ENCODE peak calls at places on chromosomes 12 and 14, in six cellular contexts. D is activated naive CD4-positive, alpha-beta T cell treated with anti-CD3 and anti-CD28 coated beads for 36 hours; T is stimulated activated CD8-positive, alpha-beta memory T cell treated with anti-CD3 and anti-CD28 coated beads, Interleukin-2, amount 100 ng/mL, for 48 hours; A is NCI-H1092 treated with DMSO at 0.1 percent for 48 hours; M is K562; U is amniotic stem cell. J is an unnamed sample.

GRCh38 chr12:96220902-96221301 is 26.7 kb downstream of the ELK3 start:
- DNase-seq in T (no peak), A (no peak), D (no peak), M (no peak), U (no peak), J (no peak)

GRCh38 chr14:54981698-54982097 is 45.2 kb downstream of the WDHD1 start:
- DNase-seq in D (no peak), A (no peak), U (peak), M (no peak), T (no peak), J (peak)

GRCh38 chr14:25134184-25134583 is 84.2 kb upstream of the STXBP6 start:
- DNase-seq in D (no peak), T (no peak), M (no peak), A (no peak), U (no peak), J (no peak)

GRCh38 chr12:307406-307805 is 44.8 kb upstream of the SLC6A13 start:
- DNase-seq in U (no peak), M (no peak), T (no peak), D (no peak), A (no peak), J (no peak)

GRCh38 chr12:105409881-105410471 is 79.5 kb downstream of the C12orf75 start:
- DNase-seq in M (no peak), A (peak), D (no peak), T (no peak), U (no peak), J (no peak)

GRCh38 chr14:104871656-104872468 is 6.8 kb downstream of the CEP170B start:
- DNase-seq in T (no peak), A (no peak), U (no peak), M (no peak), D (no peak), J (no peak)

GRCh38 chr12:6380141-6381121 is 3.5 kb upstream of the LTBR start:
- DNase-seq in A (no peak), D (no peak), T (no peak), M (no peak), U (no peak), J (no peak)

GRCh38 chr12:51424662-51425539 is at the start of gene SLC4A8:
- DNase-seq in M (peak), U (peak), D (peak), A (peak), T (peak), J (peak)

GRCh38 chr12:48527891-48528670 is 2.6 kb downstream of the OR8S1 start:
- DNase-seq in T (no peak), D (no peak), A (no peak), U (no peak), M (no peak), J (no peak)

GRCh38 chr14:33297565-33297964 is 358.9 kb downstream of the NPAS3 start:
- DNase-seq in D (no peak), M (no peak), U (no peak), A (no peak), T (no peak), J (no peak)

GRCh38 chr14:30382221-30382620 is 176.7 kb upstream of the G2E3 start:
- DNase-seq in T (no peak), U (no peak), M (no peak), D (no peak), A (no peak), J (no peak)

GRCh38 chr12:32482226-32482625 is 82.9 kb downstream of the FGD4 start:
- DNase-seq in U (no peak), M (no peak), T (no peak), D (no peak), A (no peak), J (no peak)

GRCh38 chr14:87869619-87870583 is 123.1 kb downstream of the GALC start:
- DNase-seq in M (no peak), U (no peak), T (no peak), A (no peak), D (no peak), J (no peak)

GRCh38 chr12:29148065-29148957 is 767 bp upstream of the FAR2 start:
- DNase-seq in M (peak), T (no peak), A (peak), U (no peak), D (no peak), J (peak)

GRCh38 chr14:70339039-70339438 is 20.4 kb downstream of the COX16 start:
- DNase-seq in A (no peak), U (no peak), T (no peak), D (no peak), M (no peak), J (no peak)

GRCh38 chr14:31449971-31450610 is 7.2 kb downstream of the DTD2 start:
- DNase-seq in D (no peak), U (peak), M (peak), T (no peak), A (peak), J (peak)

GRCh38 chr14:22456986-22457594 is 131.9 kb downstream of the DAD1 start:
- DNase-seq in U (no peak), M (no peak), A (no peak), T (no peak), D (no peak), J (no peak)

GRCh38 chr14:55133416-55133815 is 4.4 kb downstream of the LGALS3 start:
- DNase-seq in U (no peak), M (no peak), T (no peak), D (no peak), A (no peak), J (peak)

GRCh38 chr12:45655186-45655585 is 74.3 kb upstream of the ARID2 start:
- DNase-seq in D (peak), A (peak), U (no peak), M (no peak), T (no peak), J (peak)

GRCh38 chr14:72492196-72492595 is 401.7 kb downstream of the DPF3 start:
- DNase-seq in A (no peak), U (no peak), D (no peak), M (no peak), T (no peak), J (no peak)

GRCh38 chr14:73771848-73772705 is 57.9 kb upstream of the PNMA1 start:
- DNase-seq in M (peak), D (peak), U (no peak), A (peak), T (peak), J (peak)

GRCh38 chr12:124730455-124730932 is 133.2 kb downstream of the SCARB1 start:
- DNase-seq in D (no peak), M (no peak), U (no peak), A (peak), T (no peak), J (no peak)

GRCh38 chr12:123142948-123143752 is 7.7 kb downstream of the PITPNM2 start:
- DNase-seq in A (no peak), D (no peak), M (peak), T (no peak), U (no peak), J (no peak)

GRCh38 chr12:119354187-119354586 is 19.7 kb downstream of the CCDC60 start:
- DNase-seq in D (no peak), U (no peak), A (peak), T (no peak), M (no peak), J (no peak)

GRCh38 chr12:120939954-120940353 is 35.8 kb upstream of the SPPL3 start:
- DNase-seq in U (no peak), D (no peak), M (no peak), A (no peak), T (no peak), J (no peak)

GRCh38 chr12:58967551-58967950 is 47.2 kb upstream of the LRIG3 start:
- DNase-seq in T (no peak), A (peak), U (no peak), M (no peak), D (no peak), J (no peak)

GRCh38 chr14:102579696-102580551 is 12.5 kb upstream of the RCOR1 start:
- DNase-seq in M (no peak), D (no peak), A (no peak), T (no peak), U (peak), J (no peak)

GRCh38 chr12:6630696-6631095 is 5.1 kb downstream of the LPAR5 start:
- DNase-seq in U (no peak), T (no peak), D (no peak), A (no peak), M (no peak), J (no peak)

GRCh38 chr12:16622315-16622714 is 16.4 kb upstream of the LMO3 start:
- DNase-seq in M (no peak), D (no peak), U (no peak), A (no peak), T (no peak), J (no peak)

GRCh38 chr12:24482882-24483604 is 465.9 kb downstream of the BCAT1 start:
- DNase-seq in D (no peak), T (no peak), A (no peak), M (no peak), U (no peak), J (no peak)

GRCh38 chr12:51622564-51622963 is 31.5 kb downstream of the SCN8A start:
- DNase-seq in U (peak), A (no peak), D (no peak), M (no peak), T (no peak), J (no peak)

GRCh38 chr12:85658236-85658635 is 178.0 kb downstream of the RASSF9 start:
- DNase-seq in A (no peak), M (no peak), U (no peak), T (no peak), D (no peak), J (peak)

GRCh38 chr14:50335989-50336391 is 23.9 kb downstream of the DMAC2L start:
- DNase-seq in M (peak), U (no peak), T (no peak), D (peak), A (peak), J (peak)

GRCh38 chr14:65769151-65769550 is 356.6 kb downstream of the FUT8 start:
- DNase-seq in T (no peak), M (no peak), A (no peak), D (no peak), U (no peak), J (no peak)

GRCh38 chr12:29867823-29868222 is 84.1 kb upstream of the TMTC1 start:
- DNase-seq in M (no peak), U (no peak), T (no peak), A (no peak), D (no peak), J (no peak)